ENCODE peak calls at places on chromosomes 3 and 15, in four cellular contexts. W is CD8-positive, alpha-beta T cell; R is nephron progenitor cell; U is HCT116. J is an unnamed sample.
A peak's percentile ranks its signal among the peaks of the same experiment; 100 is the strongest.

GRCh38 chr3:39839504-39839903 is 30.1 kb downstream of the MYRIP start:
- DNase-seq in W (no peak), R (no peak), U (no peak), J (no peak)

GRCh38 chr15:73637527-73637926 is 4.3 kb upstream of the NPTN start:
- DNase-seq in W (no peak), R (no peak), U (no peak), J (no peak)

GRCh38 chr3:190183121-190183520 is 62.4 kb upstream of the P3H2 start:
- DNase-seq in W (no peak), R (no peak), U (no peak), J (no peak)

GRCh38 chr15:81809543-81809942 is 236.3 kb downstream of the MEX3B start:
- DNase-seq in U (peak; percentile 23), W (no peak), R (no peak), J (peak; percentile 18)

GRCh38 chr15:39976291-39977274 is 42.7 kb downstream of the EIF2AK4 start:
- DNase-seq in U (no peak), W (no peak), R (peak; percentile 67), J (peak; percentile 74)

GRCh38 chr15:48644827-48645557 is 517 bp downstream of the FBN1 start:
- DNase-seq in R (peak; percentile 64), W (no peak), U (no peak), J (peak; percentile 53)

GRCh38 chr3:89266074-89266473 is 158.7 kb downstream of the EPHA3 start:
- DNase-seq in U (no peak), R (no peak), W (no peak), J (no peak)

GRCh38 chr3:183692436-183692835 is 5.2 kb upstream of the YEATS2 start:
- DNase-seq in W (no peak), U (no peak), R (no peak), J (no peak)

GRCh38 chr15:98954411-98954810 is 53.2 kb downstream of the PGPEP1L start:
- DNase-seq in U (no peak), R (no peak), W (no peak), J (no peak)

GRCh38 chr15:100727291-100727851 is 125.0 kb downstream of the ASB7 start:
- DNase-seq in R (no peak), U (no peak), W (no peak), J (no peak)

GRCh38 chr15:69554321-69554961 is 101.8 kb downstream of the RPLP1 start:
- DNase-seq in R (no peak), U (no peak), W (no peak), J (no peak)

GRCh38 chr3:27165348-27165747 is 203.8 kb downstream of the NEK10 start:
- DNase-seq in U (no peak), W (no peak), R (no peak), J (no peak)

DNA sequence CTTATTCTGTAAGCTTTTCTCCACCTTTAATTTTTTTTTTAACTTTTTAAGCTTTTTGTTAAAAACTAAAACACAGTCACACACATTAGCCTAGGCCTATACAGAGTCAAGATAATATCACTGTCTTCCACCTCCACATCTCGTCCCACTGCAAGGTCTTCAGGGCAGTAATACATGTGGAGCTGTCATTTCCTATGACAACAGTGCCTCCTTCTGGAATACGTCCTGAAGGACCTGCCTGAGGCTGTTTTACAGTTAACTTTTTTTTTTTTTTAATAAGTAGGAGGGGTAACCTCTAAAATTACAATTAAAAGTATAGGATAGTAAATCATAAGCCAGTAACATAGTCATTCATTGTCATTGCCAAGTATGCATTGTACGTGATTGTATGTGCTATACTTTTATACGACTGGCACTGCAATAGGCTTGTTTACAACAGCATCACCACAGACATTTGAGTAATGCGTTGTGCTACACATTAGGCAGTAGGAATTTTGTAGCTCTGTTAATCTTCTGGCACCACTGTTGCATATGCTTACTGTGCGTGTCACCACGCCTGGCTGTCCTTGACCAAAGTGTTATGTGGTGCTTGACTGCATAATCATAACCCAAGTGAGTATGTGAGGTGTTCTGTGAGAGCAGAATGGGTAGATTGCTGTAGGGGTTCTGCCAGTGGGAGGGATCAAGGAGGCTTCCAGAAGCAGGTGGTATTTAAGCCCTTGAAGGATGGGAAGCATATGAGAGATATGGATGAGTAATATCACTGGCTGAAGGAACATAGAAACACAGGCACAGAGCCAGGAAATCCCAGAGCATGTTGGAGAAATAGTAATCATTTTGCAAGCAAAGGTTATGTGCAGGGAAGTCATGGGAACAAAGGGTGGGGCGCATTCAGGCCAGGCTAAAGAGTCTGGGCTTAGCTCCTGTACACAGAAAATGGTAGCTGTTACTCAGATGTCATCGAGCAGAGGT is 18.3 kb downstream of the FBXO22 start:
- DNase-seq in W (no peak), R (no peak), U (peak; percentile 48), J (peak; percentile 26)
- TF ChIP-seq CTCF in W (no peak), R (no peak), U (peak; percentile 51), J (no peak)

GRCh38 chr3:16769525-16769924 is 115.2 kb upstream of the PLCL2 start:
- DNase-seq in R (no peak), W (no peak), U (no peak), J (no peak)

GRCh38 chr3:16770021-16770420 is 114.7 kb upstream of the PLCL2 start:
- DNase-seq in R (no peak), W (no peak), U (no peak), J (no peak)

GRCh38 chr3:16770792-16771191 is 114.0 kb upstream of the PLCL2 start:
- DNase-seq in U (no peak), R (no peak), W (no peak), J (no peak)

GRCh38 chr3:16767006-16767405 is 117.7 kb upstream of the PLCL2 start:
- DNase-seq in R (no peak), W (no peak), U (no peak), J (no peak)

GRCh38 chr3:16768956-16769355 is 115.8 kb upstream of the PLCL2 start:
- DNase-seq in W (no peak), R (no peak), U (no peak), J (no peak)
- TF ChIP-seq CTCF in W (no peak), R (no peak), U (no peak), J (no peak)

DNA sequence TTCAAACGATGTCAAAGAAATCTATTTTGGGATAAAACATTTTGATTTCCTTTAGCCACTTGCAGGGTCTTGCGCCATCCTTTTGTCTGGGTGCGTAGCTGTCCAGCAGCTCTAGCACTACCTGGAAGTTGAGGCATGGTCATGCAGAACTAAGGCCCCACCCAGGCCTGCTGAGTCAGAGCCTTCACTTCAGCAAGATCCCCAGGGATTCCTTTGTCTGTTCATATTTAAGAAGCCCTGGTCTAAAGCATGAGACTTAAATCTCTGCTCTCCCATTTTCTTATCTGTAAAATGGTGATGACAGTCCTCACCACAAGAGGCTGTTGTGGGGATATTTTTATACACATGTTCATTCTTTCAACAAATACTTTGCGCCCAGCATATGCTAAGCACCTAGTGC is 99.0 kb upstream of the CTDSPL start:
- DNase-seq in W (no peak), U (no peak), R (no peak), J (no peak)
- TF ChIP-seq CTCF in W (no peak), U (no peak), R (no peak), J (no peak)

GRCh38 chr3:128969993-128970740 is 23.7 kb downstream of the CFAP92 start:
- DNase-seq in U (peak; percentile 15), R (peak; percentile 70), W (peak; percentile 50), J (peak; percentile 61)
- TF ChIP-seq CTCF in U (peak; percentile 89), R (peak; percentile 94), W (peak; percentile 96), J (peak; percentile 85)

J was measured in glutamatergic neuron.